ENCODE peak calls at places on chromosome 15, in seven cellular contexts. H, M, L, P, U, D and S are unnamed samples.

GRCh38 chr15:79004336-79004735 is 59.5 kb upstream of the CTSH start:
- DNase-seq in H (no peak), M (peak), L (peak), P (peak), U (no peak), D (peak), S (peak)

GRCh38 chr15:63364293-63365003 is 17.2 kb downstream of the CA12 start:
- DNase-seq in H (no peak), M (no peak), L (no peak), P (no peak), U (no peak), D (no peak), S (no peak)

GRCh38 chr15:74269362-74270035 is 33.4 kb downstream of the CCDC33 start:
- DNase-seq in H (no peak), M (no peak), L (no peak), P (no peak), U (no peak), D (no peak), S (no peak)

GRCh38 chr15:58433597-58434333 is 2.0 kb downstream of the LIPC start:
- DNase-seq in H (no peak), M (no peak), L (no peak), P (no peak), U (no peak), D (no peak), S (no peak)

GRCh38 chr15:72161351-72162132 is 36.0 kb downstream of the GRAMD2A start:
- DNase-seq in H (peak), M (no peak), L (no peak), P (no peak), U (no peak), D (no peak), S (no peak)

GRCh38 chr15:59303641-59304433 is 68.8 kb downstream of the MYO1E start:
- DNase-seq in H (no peak), M (no peak), L (peak), P (no peak), U (no peak), D (peak), S (no peak)

GRCh38 chr15:80599359-80599758 is 95.8 kb upstream of the ABHD17C start:
- DNase-seq in H (no peak), M (no peak), L (no peak), P (no peak), U (no peak), D (no peak), S (no peak)

GRCh38 chr15:47477253-47477652 is 240.1 kb upstream of the SEMA6D start:
- DNase-seq in H (no peak), M (no peak), L (no peak), P (no peak), U (no peak), D (no peak), S (no peak)

GRCh38 chr15:74896316-74896715 is 6.5 kb downstream of the MPI start:
- DNase-seq in H (no peak), M (no peak), L (no peak), P (no peak), U (no peak), D (no peak), S (no peak)

GRCh38 chr15:75049392-75049791 is 26.0 kb downstream of the PPCDC start:
- DNase-seq in H (no peak), M (no peak), L (no peak), P (no peak), U (peak), D (no peak), S (no peak)

GRCh38 chr15:82647045-82647834 is at the start of gene CPEB1:
- DNase-seq in H (peak), M (peak), L (no peak), P (no peak), U (peak), D (no peak), S (peak)

GRCh38 chr15:99180287-99180962 is 69.0 kb downstream of the TTC23 start:
- DNase-seq in H (no peak), M (no peak), L (no peak), P (no peak), U (no peak), D (peak), S (no peak)

GRCh38 chr15:89231832-89232231 is 10.5 kb upstream of the RLBP1 start:
- DNase-seq in H (no peak), M (no peak), L (no peak), P (no peak), U (no peak), D (no peak), S (no peak)

GRCh38 chr15:99110093-99110492 is 5.2 kb downstream of the SYNM start:
- DNase-seq in H (no peak), M (no peak), L (no peak), P (no peak), U (no peak), D (no peak), S (no peak)

GRCh38 chr15:50148362-50148963 is 29.4 kb upstream of the ATP8B4 start:
- DNase-seq in H (no peak), M (peak), L (no peak), P (peak), U (no peak), D (peak), S (peak)

GRCh38 chr15:39108021-39108420 is 472.9 kb upstream of the THBS1 start:
- DNase-seq in H (no peak), M (no peak), L (no peak), P (no peak), U (no peak), D (no peak), S (no peak)

GRCh38 chr15:77446840-77447390 is 26.2 kb downstream of the HMG20A start:
- DNase-seq in H (no peak), M (no peak), L (no peak), P (no peak), U (no peak), D (no peak), S (no peak)
- TF ChIP-seq YY1 in H (no peak), M (no peak), L (no peak), P (no peak), U (no peak), D (no peak), S (no peak)

GRCh38 chr15:69126054-69126469 is 34.4 kb upstream of the GLCE start:
- DNase-seq in H (no peak), M (no peak), L (no peak), P (no peak), U (no peak), D (peak), S (no peak)

GRCh38 chr15:69131362-69132215 is 28.8 kb upstream of the GLCE start:
- DNase-seq in H (no peak), M (no peak), L (no peak), P (no peak), U (no peak), D (no peak), S (no peak)

GRCh38 chr15:69129026-69129385 is 31.4 kb upstream of the GLCE start:
- DNase-seq in H (no peak), M (no peak), L (no peak), P (no peak), U (no peak), D (no peak), S (no peak)

GRCh38 chr15:69125236-69125635 is 35.2 kb upstream of the GLCE start:
- DNase-seq in H (no peak), M (no peak), L (no peak), P (no peak), U (no peak), D (no peak), S (no peak)

DNA sequence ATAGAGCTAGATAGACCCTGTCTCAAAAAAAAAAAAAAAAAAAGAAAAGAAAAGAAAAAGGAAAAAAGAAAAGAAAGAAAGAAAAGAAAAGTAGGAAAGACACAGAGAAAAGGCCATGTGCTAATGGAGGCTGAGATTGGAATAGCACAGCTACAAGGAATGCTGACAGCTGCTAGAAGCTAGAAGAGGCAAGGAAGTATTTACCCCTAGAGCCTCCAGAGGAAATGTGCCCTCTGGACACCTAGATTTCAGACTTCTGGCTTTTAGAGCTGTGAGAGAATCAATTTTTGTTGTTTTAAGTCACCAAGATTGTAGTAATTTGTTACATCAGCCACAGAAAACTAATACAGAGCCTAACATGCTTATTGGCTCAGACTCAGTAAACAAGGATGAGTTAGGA is 33.2 kb upstream of the GLCE start:
- DNase-seq in H (no peak), M (no peak), L (no peak), P (no peak), U (no peak), D (no peak), S (no peak)
- TF ChIP-seq YY1 in H (no peak), M (no peak), L (no peak), P (no peak), U (no peak), D (no peak), S (no peak)

GRCh38 chr15:77282333-77282732 is 137.6 kb downstream of the PEAK1 start:
- DNase-seq in H (no peak), M (peak), L (no peak), P (no peak), U (no peak), D (peak), S (no peak)
- TF ChIP-seq YY1 in H (no peak), M (no peak), L (no peak), P (no peak), U (no peak), D (no peak), S (no peak)

GRCh38 chr15:71042356-71042922 is 72.8 kb upstream of the THSD4 start:
- DNase-seq in H (no peak), M (no peak), L (no peak), P (no peak), U (no peak), D (no peak), S (no peak)
- TF ChIP-seq YY1 in H (no peak), M (no peak), L (no peak), P (no peak), U (no peak), D (no peak), S (no peak)

DNA sequence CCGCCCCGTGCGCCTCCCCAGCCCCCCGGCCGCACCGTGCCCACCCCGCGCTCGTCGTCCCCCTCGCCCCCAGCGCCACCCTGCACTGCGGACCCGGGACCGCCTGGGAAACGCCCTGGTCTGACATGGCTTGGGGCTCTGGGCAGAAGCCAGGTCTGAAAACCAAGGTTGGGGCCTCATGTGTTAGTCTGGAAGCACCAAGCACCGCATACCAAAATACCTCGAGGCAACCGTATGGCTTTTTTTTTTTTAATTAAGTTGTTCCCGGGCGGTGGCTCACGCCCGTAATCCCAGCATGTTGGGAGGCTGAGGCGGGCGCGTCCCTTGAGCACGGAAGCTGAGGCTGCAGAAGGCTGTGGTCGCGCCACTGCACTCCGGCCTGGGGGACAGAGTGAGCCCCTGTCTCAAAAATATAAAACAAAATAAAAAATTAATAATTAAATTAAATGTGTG is 91.5 kb upstream of the CHD2 start:
- DNase-seq in H (no peak), M (no peak), L (no peak), P (no peak), U (peak), D (no peak), S (no peak)
- TF ChIP-seq YY1 in H (no peak), M (no peak), L (no peak), P (no peak), U (no peak), D (no peak), S (no peak)

GRCh38 chr15:94070341-94071275 is 160.8 kb upstream of the MCTP2 start:
- DNase-seq in H (peak), M (no peak), L (no peak), P (no peak), U (no peak), D (no peak), S (no peak)
- TF ChIP-seq YY1 in H (no peak), M (no peak), L (no peak), P (no peak), U (no peak), D (no peak), S (no peak)

GRCh38 chr15:62165029-62165792 is at the start of gene C2CD4B:
- DNase-seq in H (peak), M (no peak), L (no peak), P (no peak), U (peak), D (no peak), S (no peak)

GRCh38 chr15:62165793-62166380 is 802 bp upstream of the C2CD4B start:
- DNase-seq in H (no peak), M (no peak), L (no peak), P (no peak), U (no peak), D (no peak), S (no peak)

GRCh38 chr15:62163397-62163796 is 1.7 kb downstream of the C2CD4B start:
- DNase-seq in H (no peak), M (no peak), L (no peak), P (no peak), U (no peak), D (no peak), S (no peak)

GRCh38 chr15:62163847-62164499 is 1.1 kb downstream of the C2CD4B start:
- DNase-seq in H (peak), M (no peak), L (no peak), P (no peak), U (peak), D (no peak), S (no peak)

DNA sequence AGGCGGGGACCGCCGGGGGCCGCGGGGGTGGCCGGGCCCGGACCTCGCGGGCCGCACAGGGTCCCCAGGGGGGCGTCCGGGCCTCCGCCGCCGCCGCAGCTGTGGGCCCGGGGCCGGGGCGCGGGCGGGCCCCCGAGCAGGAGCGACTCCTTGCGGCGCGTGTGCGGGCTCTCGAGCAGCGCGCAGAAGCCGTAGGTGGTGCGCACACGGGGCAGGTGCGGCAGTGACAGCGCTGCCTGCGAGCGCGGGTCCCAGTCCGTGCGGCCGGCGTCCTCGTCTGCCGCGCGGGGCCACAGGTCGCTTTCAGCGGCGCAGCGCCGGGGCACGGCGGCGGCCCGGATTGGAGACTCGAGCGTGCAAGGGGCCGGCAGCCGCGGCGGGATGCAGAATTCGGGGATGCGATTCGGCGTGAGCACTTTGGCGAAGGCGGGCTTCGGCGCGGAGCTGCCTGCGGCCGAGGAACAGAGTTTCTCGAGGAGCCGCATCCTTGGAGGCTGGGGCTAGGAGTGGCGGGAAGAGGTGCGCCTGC is 521 bp downstream of the C2CD4B start:
- DNase-seq in H (peak), M (no peak), L (no peak), P (no peak), U (peak), D (no peak), S (no peak)
- TF ChIP-seq YY1 in H (no peak), M (no peak), L (no peak), P (no peak), U (no peak), D (no peak), S (no peak)